ENCODE peak calls at places on chromosomes 3 and 15, in seven cellular contexts. U, K, B, M, C, E and Z are unnamed samples.
A peak's percentile ranks its signal among the peaks of the same experiment; 100 is the strongest.

GRCh38 chr3:32457971-32458471 is 44.6 kb downstream of the CMTM6 start:
- DNase-seq in B (peak; percentile 39), U (no peak), K (peak; percentile 53), M (peak; percentile 73), C (no peak), E (peak; percentile 10), Z (no peak)

GRCh38 chr3:48519244-48519643 is 15.3 kb upstream of the SHISA5 start:
- DNase-seq in E (no peak), U (no peak), B (no peak), C (no peak), K (no peak), M (no peak), Z (no peak)

GRCh38 chr3:5194801-5195509 is 7.4 kb downstream of the EDEM1 start:
- DNase-seq in K (peak; percentile 55), B (peak; percentile 93), E (no peak), M (no peak), C (peak; percentile 38), U (peak; percentile 81), Z (no peak)

GRCh38 chr3:98512576-98512975 is 10.1 kb downstream of the CLDND1 start:
- DNase-seq in E (no peak), K (no peak), U (no peak), C (no peak), B (no peak), M (no peak), Z (no peak)

GRCh38 chr3:8536106-8537052 is 34.8 kb downstream of the LMCD1 start:
- DNase-seq in B (no peak), C (peak; percentile 53), K (no peak), U (no peak), E (no peak), M (no peak), Z (no peak)

GRCh38 chr15:29132110-29132420 is 137.6 kb downstream of the NSMCE3 start:
- DNase-seq in U (no peak), M (no peak), K (no peak), E (no peak), B (no peak), C (no peak), Z (no peak)

GRCh38 chr3:155407971-155408370 is 114.5 kb upstream of the STRIT1 start:
- DNase-seq in U (no peak), K (no peak), E (no peak), M (no peak), B (no peak), C (no peak), Z (no peak)

GRCh38 chr3:152128356-152128755 is 140.4 kb upstream of the MBNL1 start:
- DNase-seq in E (no peak), M (no peak), U (no peak), B (no peak), K (no peak), C (no peak), Z (no peak)

GRCh38 chr3:124207077-124207476 is 215.2 kb upstream of the ROPN1 start:
- DNase-seq in C (no peak), M (no peak), K (no peak), E (no peak), B (no peak), U (no peak), Z (no peak)

GRCh38 chr3:17143893-17144664 is 259.3 kb downstream of the PLCL2 start:
- DNase-seq in C (no peak), M (no peak), K (no peak), B (no peak), E (no peak), U (no peak), Z (no peak)

GRCh38 chr3:156166808-156167207 is 46.4 kb downstream of the KCNAB1 start:
- DNase-seq in M (no peak), E (no peak), C (no peak), U (no peak), K (no peak), B (no peak), Z (no peak)

GRCh38 chr15:72342385-72342784 is 22.4 kb upstream of the CELF6 start:
- DNase-seq in U (peak; percentile 29), E (no peak), M (peak; percentile 12), K (peak; percentile 36), C (no peak), B (peak; percentile 17), Z (peak; percentile 74)

GRCh38 chr3:193982258-193982659 is 153.7 kb upstream of the HES1 start:
- DNase-seq in U (no peak), K (no peak), B (no peak), E (peak; percentile 87), C (no peak), M (no peak), Z (no peak)

GRCh38 chr15:68642491-68642845 is 63.7 kb downstream of the CORO2B start:
- DNase-seq in E (no peak), C (no peak), K (no peak), B (no peak), U (no peak), M (no peak), Z (no peak)

GRCh38 chr15:64009798-64010241 is 36.5 kb downstream of the DAPK2 start:
- DNase-seq in B (peak; percentile 80), K (peak; percentile 81), E (no peak), U (peak; percentile 11), M (no peak), C (no peak), Z (no peak)

GRCh38 chr3:184350618-184351017 is 10.8 kb downstream of the CLCN2 start:
- DNase-seq in E (no peak), M (no peak), B (no peak), K (no peak), U (no peak), C (no peak), Z (no peak)

GRCh38 chr3:114299421-114299820 is 5.6 kb downstream of the TIGIT start:
- DNase-seq in U (peak; percentile 46), K (peak; percentile 39), M (peak; percentile 16), C (no peak), E (no peak), B (peak; percentile 18), Z (peak; percentile 30)

GRCh38 chr3:55309336-55309735 is 177.8 kb downstream of the WNT5A start:
- DNase-seq in C (no peak), B (no peak), U (peak; percentile 2), E (no peak), M (no peak), K (no peak), Z (no peak)

GRCh38 chr3:115903843-115904242 is 280.5 kb downstream of the GAP43 start:
- DNase-seq in U (no peak), C (no peak), K (no peak), B (no peak), M (no peak), E (no peak), Z (no peak)

GRCh38 chr3:114624676-114625181 is 330.9 kb downstream of the TIGIT start:
- DNase-seq in K (no peak), E (no peak), U (peak; percentile 94), C (peak; percentile 96), M (peak; percentile 8), B (peak; percentile 90), Z (no peak)

GRCh38 chr3:141933421-141934300 is 57.2 kb downstream of the ATP1B3 start:
- DNase-seq in C (no peak), M (no peak), K (no peak), E (no peak), U (no peak), B (no peak), Z (no peak)

GRCh38 chr3:9701711-9702110 is 1.9 kb upstream of the CPNE9 start:
- DNase-seq in B (no peak), M (no peak), C (no peak), K (no peak), E (no peak), U (no peak), Z (no peak)

GRCh38 chr3:16618721-16619120 is 13.5 kb upstream of the DAZL start:
- DNase-seq in C (peak; percentile 13), B (no peak), U (no peak), K (no peak), E (no peak), M (no peak), Z (no peak)

GRCh38 chr15:59329091-59329490 is 43.6 kb downstream of the MYO1E start:
- DNase-seq in K (no peak), U (no peak), B (no peak), C (no peak), E (no peak), M (no peak), Z (no peak)

GRCh38 chr3:155631323-155632019 is 113.4 kb downstream of the PLCH1 start:
- DNase-seq in E (no peak), K (no peak), M (no peak), C (no peak), B (no peak), U (no peak), Z (no peak)

GRCh38 chr3:72663429-72663828 is 184.8 kb downstream of the SHQ1 start:
- DNase-seq in B (no peak), C (no peak), M (no peak), K (no peak), E (peak; percentile 59), U (no peak), Z (no peak)

GRCh38 chr3:188749010-188749617 is 422.7 kb upstream of the TPRG1 start:
- DNase-seq in C (no peak), B (peak; percentile 50), E (no peak), K (peak; percentile 41), U (peak; percentile 42), M (no peak), Z (peak; percentile 31)

GRCh38 chr3:23723930-23724329 is 81.8 kb upstream of the UBE2E1 start:
- DNase-seq in B (peak; percentile 55), M (no peak), E (no peak), U (no peak), K (no peak), C (no peak), Z (no peak)